ENCODE peak calls at places on chromosome 2, in four cellular contexts. One of them, this sample, is unnamed.
A peak's percentile ranks its signal among the peaks of the same experiment; 100 is the strongest.

GRCh38 chr2:210072922-210073509 is 70.6 kb downstream of the RPE start:
- DNase-seq in cardiac muscle cell: peak; percentile 64
- DNase-seq in Kasumi-1: peak; percentile 4
- DNase-seq in GM10248: peak; percentile 18
- DNase-seq in this sample: peak; percentile 14

GRCh38 chr2:221629478-221629877 is 57.4 kb upstream of the EPHA4 start:
- DNase-seq in cardiac muscle cell: no peak
- DNase-seq in Kasumi-1: no peak
- DNase-seq in GM10248: no peak
- DNase-seq in this sample: no peak

GRCh38 chr2:232920055-232920454 is 50.0 kb downstream of the SNORC start:
- DNase-seq in cardiac muscle cell: no peak
- DNase-seq in Kasumi-1: no peak
- DNase-seq in GM10248: no peak
- DNase-seq in this sample: no peak

GRCh38 chr2:236889081-236889780 is 196.5 kb upstream of the COPS8 start:
- DNase-seq in cardiac muscle cell: peak; percentile 7
- DNase-seq in Kasumi-1: no peak
- DNase-seq in GM10248: no peak
- DNase-seq in this sample: no peak

GRCh38 chr2:6927186-6927585 is 10.0 kb downstream of the RNF144A start:
- DNase-seq in cardiac muscle cell: no peak
- DNase-seq in Kasumi-1: no peak
- DNase-seq in GM10248: no peak
- DNase-seq in this sample: no peak

GRCh38 chr2:128228894-128229293 is 89.8 kb downstream of the HS6ST1 start:
- DNase-seq in cardiac muscle cell: no peak
- DNase-seq in Kasumi-1: no peak
- DNase-seq in GM10248: no peak
- DNase-seq in this sample: no peak

GRCh38 chr2:262117-262516 is 1.7 kb downstream of the SH3YL1 start:
- DNase-seq in cardiac muscle cell: no peak
- DNase-seq in Kasumi-1: no peak
- DNase-seq in GM10248: no peak
- DNase-seq in this sample: no peak

GRCh38 chr2:120542911-120543527 is 192.6 kb upstream of the GLI2 start:
- DNase-seq in cardiac muscle cell: no peak
- DNase-seq in Kasumi-1: no peak
- DNase-seq in GM10248: no peak
- DNase-seq in this sample: no peak

GRCh38 chr2:232491139-232491780 is 3.6 kb upstream of the ECEL1 start:
- DNase-seq in cardiac muscle cell: no peak
- DNase-seq in Kasumi-1: no peak
- DNase-seq in GM10248: no peak
- DNase-seq in this sample: no peak

GRCh38 chr2:26846881-26847662 is 860 bp upstream of the DPYSL5 start:
- DNase-seq in cardiac muscle cell: no peak
- DNase-seq in Kasumi-1: no peak
- DNase-seq in GM10248: no peak
- DNase-seq in this sample: no peak

GRCh38 chr2:33933203-33933602 is 334.1 kb upstream of the FAM98A start:
- DNase-seq in cardiac muscle cell: no peak
- DNase-seq in Kasumi-1: no peak
- DNase-seq in GM10248: no peak
- DNase-seq in this sample: no peak

GRCh38 chr2:165113414-165113813 is 90.4 kb downstream of the SCN3A start:
- DNase-seq in cardiac muscle cell: peak; percentile 3
- DNase-seq in Kasumi-1: no peak
- DNase-seq in GM10248: no peak
- DNase-seq in this sample: no peak

GRCh38 chr2:48043301-48043700 is 137.0 kb upstream of the FBXO11 start:
- DNase-seq in cardiac muscle cell: no peak
- DNase-seq in Kasumi-1: no peak
- DNase-seq in GM10248: no peak
- DNase-seq in this sample: no peak

GRCh38 chr2:119744335-119744939 is 15.3 kb upstream of the PTPN4 start:
- DNase-seq in cardiac muscle cell: no peak
- DNase-seq in Kasumi-1: no peak
- DNase-seq in GM10248: no peak
- DNase-seq in this sample: no peak

GRCh38 chr2:241771286-241772062 is 5.1 kb upstream of the GAL3ST2 start:
- DNase-seq in cardiac muscle cell: peak; percentile 59
- DNase-seq in Kasumi-1: no peak
- DNase-seq in GM10248: no peak
- DNase-seq in this sample: no peak